ENCODE peak calls at places on chromosomes 16 and 17, in ten cellular contexts. Y is thoracic aorta; G is left ventricle myocardium inferior; V is effector memory CD4-positive, alpha-beta T cell; F is A549; Z is CD8-positive, alpha-beta memory T cell; K is MM.1S; C is GM12878; N is PC-9; A is aorta. X is an unnamed sample.

GRCh38 chr16:25110392-25110947 is 1.1 kb upstream of the LCMT1 start:
- DNase-seq in K (no peak), C (no peak), G (no peak), A (no peak), F (peak; percentile 40), Y (no peak), V (no peak), N (no peak), Z (no peak), X (peak; percentile 37)

GRCh38 chr17:35243459-35244204 is 760 bp downstream of the SLFN5 start:
- DNase-seq in N (peak; percentile 71), C (no peak), G (peak; percentile 33), K (peak; percentile 15), A (peak; percentile 79), Y (peak; percentile 13), Z (peak; percentile 52), V (peak; percentile 45), F (peak; percentile 41), X (peak; percentile 84)

GRCh38 chr17:5775098-5775497 is 190.8 kb upstream of the NLRP1 start:
- DNase-seq in Y (no peak), G (no peak), V (no peak), F (no peak), A (no peak), N (no peak), C (no peak), K (no peak), Z (no peak), X (no peak)

GRCh38 chr17:63842173-63842539 is 329 bp downstream of the SMARCD2 start:
- DNase-seq in G (peak; percentile 42), V (no peak), C (no peak), A (peak; percentile 72), N (no peak), Y (no peak), F (no peak), K (no peak), Z (no peak), X (no peak)

GRCh38 chr17:42980766-42981397 is 517 bp downstream of the RUNDC1 start:
- DNase-seq in K (peak; percentile 79), V (peak; percentile 11), Y (no peak), A (peak; percentile 59), C (peak; percentile 24), Z (peak; percentile 65), F (peak; percentile 75), G (peak; percentile 24), N (no peak), X (peak; percentile 74)

GRCh38 chr16:78704421-78704820 is 605.0 kb downstream of the WWOX start:
- DNase-seq in A (no peak), Y (no peak), K (no peak), F (no peak), V (no peak), C (no peak), Z (no peak), N (no peak), G (no peak), X (no peak)

GRCh38 chr17:74943808-74944522 is 8.3 kb downstream of the OTOP3 start:
- DNase-seq in K (no peak), N (peak; percentile 91), G (no peak), V (no peak), A (no peak), F (peak; percentile 90), Z (no peak), Y (no peak), C (no peak), X (no peak)

GRCh38 chr16:79687249-79687768 is 86.8 kb upstream of the MAF start:
- DNase-seq in Y (no peak), N (no peak), G (no peak), A (no peak), K (no peak), F (no peak), C (no peak), V (no peak), Z (no peak), X (no peak)

GRCh38 chr16:30787613-30788378 is 791 bp upstream of the ZNF629 start:
- DNase-seq in N (no peak), Z (no peak), V (no peak), Y (no peak), F (no peak), K (no peak), G (no peak), A (no peak), C (no peak), X (no peak)

GRCh38 chr17:64992325-64992802 is 64.2 kb downstream of the GNA13 start:
- DNase-seq in C (no peak), V (no peak), A (no peak), G (no peak), Z (no peak), Y (no peak), K (no peak), N (peak; percentile 99), F (peak; percentile 74), X (peak; percentile 47)

GRCh38 chr17:82200743-82201497 is 11.7 kb downstream of the CCDC57 start:
- DNase-seq in C (no peak), N (no peak), Y (no peak), K (no peak), F (no peak), Z (peak; percentile 89), G (no peak), V (peak; percentile 78), A (no peak), X (no peak)

DNA sequence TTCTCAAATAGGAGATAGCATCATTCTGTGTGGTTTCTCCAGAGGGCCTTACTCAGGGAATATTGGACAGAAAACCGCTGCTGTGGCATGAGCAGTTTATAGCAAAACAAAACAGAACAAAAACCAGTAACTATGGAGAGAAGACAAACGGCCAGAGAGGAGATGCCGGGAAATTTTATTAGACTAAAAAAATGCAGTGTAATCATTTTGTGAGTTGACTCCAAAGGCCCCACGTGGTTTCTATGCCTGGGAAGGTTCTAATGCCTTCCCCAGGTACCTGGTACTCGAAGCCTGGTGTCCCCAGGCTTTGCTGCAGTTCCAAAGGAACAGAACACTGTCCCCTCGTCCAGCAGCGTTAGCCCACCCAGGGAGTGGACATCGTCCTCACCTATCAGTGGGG is 12.9 kb upstream of the CACNG5 start:
- DNase-seq in Z (no peak), G (no peak), N (no peak), K (no peak), Y (no peak), C (no peak), A (no peak), F (no peak), V (no peak), X (no peak)
- H3K9me3 ChIP-seq in Z (no peaks in the 10 kb centered on the region), G (peaks cover 11% of the 10 kb centered on the region), N (peaks cover 11% of the 10 kb centered on the region), K (no peaks in the 10 kb centered on the region), Y (no peaks in the 10 kb centered on the region), C (no peaks in the 10 kb centered on the region), A (peaks cover 7% of the 10 kb centered on the region), F (peaks cover 14% of the 10 kb centered on the region), V (no peaks in the 10 kb centered on the region), X (peaks cover 13% of the 10 kb centered on the region)

GRCh38 chr17:10123093-10123492 is 75.3 kb downstream of the GAS7 start:
- DNase-seq in G (no peak), Z (no peak), C (no peak), A (no peak), K (no peak), N (no peak), V (no peak), Y (no peak), F (no peak), X (no peak)

GRCh38 chr17:10120749-10121148 is 77.7 kb downstream of the GAS7 start:
- DNase-seq in A (no peak), C (no peak), Y (no peak), Z (peak; percentile 28), F (no peak), N (no peak), V (no peak), K (no peak), G (no peak), X (no peak)

GRCh38 chr17:10120113-10120485 is 78.3 kb downstream of the GAS7 start:
- DNase-seq in A (no peak), Z (no peak), Y (no peak), C (no peak), N (no peak), G (no peak), V (no peak), F (no peak), K (no peak), X (no peak)

GRCh38 chr17:10119203-10120112 is 78.9 kb downstream of the GAS7 start:
- DNase-seq in N (peak; percentile 81), K (peak; percentile 52), V (no peak), A (no peak), C (peak; percentile 37), F (no peak), Y (no peak), Z (peak; percentile 8), G (peak; percentile 54), X (no peak)

DNA sequence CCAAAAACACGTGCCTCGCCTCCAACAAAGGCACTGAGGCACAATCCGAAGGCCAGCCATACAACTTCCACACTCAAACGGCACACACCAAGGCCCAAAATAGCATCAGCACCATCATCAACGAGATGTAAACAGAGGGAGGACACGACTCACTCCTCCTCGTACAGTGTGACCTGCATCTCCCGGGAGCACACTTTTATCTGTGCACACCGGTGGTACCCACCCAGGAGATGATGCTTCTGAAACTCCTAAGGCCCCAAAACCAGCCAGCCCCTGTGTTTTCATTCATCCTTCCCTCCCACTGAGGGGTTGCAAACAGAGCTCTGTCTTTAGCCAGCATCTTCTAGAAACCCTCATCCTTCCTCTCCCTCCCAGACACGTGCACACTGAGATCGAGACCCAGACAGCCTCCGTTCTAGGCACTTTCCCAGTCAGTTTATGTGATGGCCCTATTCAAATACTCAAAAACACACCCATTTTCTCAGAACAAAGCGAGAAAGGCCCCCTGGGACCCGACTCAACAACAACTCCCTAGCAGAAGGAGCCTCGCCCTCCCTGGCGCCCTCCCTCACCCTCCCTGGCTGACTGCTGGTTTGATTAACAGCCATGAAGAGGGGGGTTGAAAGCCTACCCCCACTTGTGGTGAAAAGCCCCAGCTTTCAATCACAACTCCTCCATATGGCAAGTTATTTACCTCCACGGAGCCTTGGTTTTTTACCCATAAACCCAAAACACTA is 76.3 kb downstream of the GAS7 start:
- DNase-seq in G (peak; percentile 68), Y (no peak), F (no peak), A (no peak), C (peak; percentile 19), V (no peak), K (no peak), Z (peak; percentile 29), N (no peak), X (no peak)
- H3K4me1 ChIP-seq in G (peaks cover 90% of the 10 kb centered on the region), Y (peaks cover 6% of the 10 kb centered on the region), F (peaks cover 8% of the 10 kb centered on the region), A (no peaks in the 10 kb centered on the region), C (peaks cover 34% of the 10 kb centered on the region), V (no peaks in the 10 kb centered on the region), K (peaks cover 11% of the 10 kb centered on the region), Z (peaks cover 61% of the 10 kb centered on the region), N (no peaks in the 10 kb centered on the region), X (peaks cover 39% of the 10 kb centered on the region)

DNA sequence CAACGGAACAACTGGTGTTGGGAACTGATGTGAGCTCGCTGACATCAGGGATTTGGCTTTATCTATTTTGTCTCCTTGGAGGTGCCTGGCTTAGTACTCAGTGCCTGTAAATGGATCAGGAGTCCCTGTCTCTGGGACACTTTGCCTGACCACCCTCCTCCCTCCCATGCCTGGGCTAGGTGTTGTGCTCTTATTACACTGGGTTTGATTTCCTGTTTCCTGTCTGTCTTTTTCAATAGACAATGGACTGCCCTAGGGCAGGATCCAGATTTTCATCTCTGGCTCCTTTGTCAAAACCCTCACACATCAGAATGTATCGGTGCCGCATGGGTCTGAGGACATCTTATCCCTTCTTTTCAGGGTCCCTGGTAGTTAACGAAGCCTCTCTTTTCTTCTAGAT is 223.6 kb upstream of the ASIC2 start:
- DNase-seq in Z (no peak), V (no peak), A (no peak), Y (no peak), K (no peak), F (no peak), N (no peak), G (no peak), C (no peak), X (no peak)
- H3K9me3 ChIP-seq in Z (no peaks in the 10 kb centered on the region), V (no peaks in the 10 kb centered on the region), A (peaks cover 2% of the 10 kb centered on the region), Y (no peaks in the 10 kb centered on the region), K (no peaks in the 10 kb centered on the region), F (no peaks in the 10 kb centered on the region), N (no peaks in the 10 kb centered on the region), G (peaks cover 9% of the 10 kb centered on the region), C (no peaks in the 10 kb centered on the region), X (no peaks in the 10 kb centered on the region)

GRCh38 chr16:68284847-68285246 is 20.5 kb downstream of the SLC7A6 start:
- DNase-seq in C (peak; percentile 66), Y (no peak), Z (peak; percentile 39), V (no peak), N (no peak), G (no peak), K (peak; percentile 77), F (no peak), A (no peak), X (no peak)
- H3K4me1 ChIP-seq in C (peaks cover 78% of the 10 kb centered on the region), Y (peaks cover 47% of the 10 kb centered on the region), Z (peaks cover 99% of the 10 kb centered on the region), V (peaks cover 97% of the 10 kb centered on the region), N (peaks cover 7% of the 10 kb centered on the region), G (peaks cover 100% of the 10 kb centered on the region), K (peaks cover 68% of the 10 kb centered on the region), F (peaks cover 15% of the 10 kb centered on the region), A (peaks cover 3% of the 10 kb centered on the region), X (peaks cover 94% of the 10 kb centered on the region)